ENCODE peak calls at places on chromosomes 3 and 15, in six cellular contexts. Z, K, F, S, R and H are unnamed samples. For H3K36me3 and H3K4me1, the result is how much of the 10 kb centered on the place peaks cover.

GRCh38 chr3:32876920-32877319 is 59.1 kb downstream of the TRIM71 start:
- DNase-seq in Z (no peak), K (no peak), F (no peak), S (no peak), R (no peak), H (no peak)

GRCh38 chr15:65132841-65133549 is 613 bp downstream of the PDCD7 start:
- DNase-seq in Z (peak), K (peak), F (peak), S (peak), R (peak), H (peak)

GRCh38 chr15:36844453-36845094 is 255.8 kb downstream of the MEIS2 start:
- DNase-seq in Z (no peak), K (no peak), F (no peak), S (peak), R (no peak), H (no peak)

GRCh38 chr3:12303532-12303931 is 14.7 kb downstream of the PPARG start:
- DNase-seq in Z (no peak), K (no peak), F (no peak), S (no peak), R (no peak), H (no peak)

GRCh38 chr3:168168743-168169142 is 73.0 kb upstream of the GOLIM4 start:
- DNase-seq in Z (no peak), K (no peak), F (no peak), S (no peak), R (no peak), H (no peak)

GRCh38 chr3:123692671-123693070 is 107.8 kb upstream of the HACD2 start:
- DNase-seq in Z (no peak), K (no peak), F (no peak), S (no peak), R (no peak), H (no peak)

GRCh38 chr15:31214158-31214863 is 112.3 kb upstream of the KLF13 start:
- DNase-seq in Z (no peak), K (no peak), F (peak), S (no peak), R (no peak), H (no peak)

GRCh38 chr3:152026033-152026556 is 152.7 kb downstream of the SUCNR1 start:
- DNase-seq in Z (no peak), K (no peak), F (no peak), S (no peak), R (no peak), H (peak)

GRCh38 chr15:40097968-40098476 is 10.7 kb downstream of the BMF start:
- DNase-seq in Z (no peak), K (peak), F (no peak), S (peak), R (no peak), H (no peak)

GRCh38 chr15:57053470-57053869 is 135.0 kb downstream of the TCF12 start:
- DNase-seq in Z (no peak), K (no peak), F (no peak), S (no peak), R (no peak), H (no peak)

GRCh38 chr3:129230311-129231019 is 18.9 kb upstream of the COPG1 start:
- DNase-seq in Z (no peak), K (no peak), F (no peak), S (no peak), R (peak), H (no peak)

GRCh38 chr3:121018917-121019321 is 110.9 kb downstream of the STXBP5L start:
- DNase-seq in Z (no peak), K (no peak), F (no peak), S (no peak), R (no peak), H (no peak)

GRCh38 chr3:157572559-157573270 is 69.5 kb upstream of the VEPH1 start:
- DNase-seq in Z (no peak), K (no peak), F (peak), S (peak), R (no peak), H (peak)

GRCh38 chr3:39128951-39129350 is 21.5 kb downstream of the TTC21A start:
- DNase-seq in Z (no peak), K (no peak), F (no peak), S (no peak), R (no peak), H (no peak)

GRCh38 chr3:140180603-140181002 is 245.6 kb downstream of the CLSTN2 start:
- DNase-seq in Z (no peak), K (no peak), F (no peak), S (no peak), R (no peak), H (no peak)

GRCh38 chr3:181712505-181713299 is 977 bp downstream of the SOX2 start:
- DNase-seq in Z (no peak), K (no peak), F (no peak), S (peak), R (no peak), H (peak)

GRCh38 chr3:146280859-146281258 is 30.0 kb upstream of the PLSCR4 start:
- DNase-seq in Z (no peak), K (no peak), F (no peak), S (no peak), R (no peak), H (no peak)

GRCh38 chr3:158248261-158248660 is 138.4 kb downstream of the RSRC1 start:
- DNase-seq in Z (no peak), K (no peak), F (no peak), S (no peak), R (no peak), H (no peak)

GRCh38 chr3:64344721-64345207 is 119.5 kb upstream of the PRICKLE2 start:
- DNase-seq in Z (no peak), K (no peak), F (no peak), S (no peak), R (no peak), H (no peak)

GRCh38 chr3:102354818-102355515 is 79.8 kb upstream of the ZPLD1 start:
- DNase-seq in Z (no peak), K (no peak), F (no peak), S (no peak), R (no peak), H (peak)

GRCh38 chr3:9035473-9035872 is 72.2 kb upstream of the RAD18 start:
- DNase-seq in Z (no peak), K (no peak), F (no peak), S (no peak), R (no peak), H (no peak)

GRCh38 chr3:52216585-52217408 is 8.6 kb downstream of the TLR9 start:
- DNase-seq in Z (peak), K (peak), F (no peak), S (peak), R (no peak), H (no peak)

GRCh38 chr3:75192065-75192658 is 472.0 kb upstream of the FRG2C start:
- DNase-seq in Z (peak), K (no peak), F (peak), S (peak), R (no peak), H (peak)

GRCh38 chr3:170555329-170555728 is 30.5 kb downstream of the SLC7A14 start:
- DNase-seq in Z (no peak), K (no peak), F (no peak), S (no peak), R (no peak), H (no peak)

GRCh38 chr3:49998326-49998725 is 58.4 kb downstream of the RBM6 start:
- DNase-seq in Z (no peak), K (no peak), F (no peak), S (peak), R (no peak), H (peak)

GRCh38 chr15:85704720-85705119 is 90.0 kb downstream of the KLHL25 start:
- DNase-seq in Z (no peak), K (no peak), F (peak), S (no peak), R (no peak), H (no peak)

GRCh38 chr3:47455806-47456452 is 19.8 kb downstream of the SCAP start:
- DNase-seq in Z (no peak), K (no peak), F (no peak), S (no peak), R (no peak), H (no peak)

GRCh38 chr3:105518806-105519418 is 152.2 kb downstream of the ALCAM start:
- DNase-seq in Z (peak), K (no peak), F (peak), S (peak), R (no peak), H (peak)

DNA sequence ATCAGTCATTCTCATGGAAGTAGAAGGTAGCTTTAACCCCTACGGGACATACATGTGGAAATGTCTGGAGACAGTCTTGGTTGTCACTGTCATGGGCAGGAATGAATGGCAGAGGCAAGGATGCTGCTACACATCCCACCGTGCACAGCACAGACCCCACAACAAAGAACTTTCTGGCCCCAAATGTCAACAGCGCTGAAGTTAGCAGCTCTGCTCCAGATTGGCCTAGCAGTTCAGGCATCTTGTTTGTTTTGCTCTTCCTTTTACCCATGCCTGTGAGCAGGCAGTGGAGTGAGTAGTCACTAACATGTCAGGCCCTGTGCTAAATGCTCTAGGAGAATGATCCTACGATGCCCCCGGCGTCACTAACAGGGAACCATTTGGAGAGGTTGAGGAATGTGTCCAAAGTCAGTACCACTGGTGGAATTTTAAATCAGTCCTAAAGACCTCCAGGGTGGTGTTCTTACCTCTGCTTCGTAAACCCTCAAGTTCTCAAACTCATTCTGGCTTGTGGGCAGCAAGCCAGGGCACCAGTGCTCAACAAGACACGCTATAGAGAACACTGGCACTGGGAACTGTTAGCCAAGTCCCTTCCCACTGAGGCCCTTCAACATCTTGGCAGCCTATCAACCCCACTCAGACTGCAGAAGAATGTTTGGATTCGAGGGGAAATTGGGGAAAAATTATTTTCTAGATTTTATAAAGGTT is 142.2 kb downstream of the FOXP1 start:
- DNase-seq in Z (no peak), K (peak), F (peak), S (no peak), R (no peak), H (no peak)
- H3K36me3 ChIP-seq in Z (under half), K (under half), F (under half), S (under half), R (under half), H (under half)

DNA sequence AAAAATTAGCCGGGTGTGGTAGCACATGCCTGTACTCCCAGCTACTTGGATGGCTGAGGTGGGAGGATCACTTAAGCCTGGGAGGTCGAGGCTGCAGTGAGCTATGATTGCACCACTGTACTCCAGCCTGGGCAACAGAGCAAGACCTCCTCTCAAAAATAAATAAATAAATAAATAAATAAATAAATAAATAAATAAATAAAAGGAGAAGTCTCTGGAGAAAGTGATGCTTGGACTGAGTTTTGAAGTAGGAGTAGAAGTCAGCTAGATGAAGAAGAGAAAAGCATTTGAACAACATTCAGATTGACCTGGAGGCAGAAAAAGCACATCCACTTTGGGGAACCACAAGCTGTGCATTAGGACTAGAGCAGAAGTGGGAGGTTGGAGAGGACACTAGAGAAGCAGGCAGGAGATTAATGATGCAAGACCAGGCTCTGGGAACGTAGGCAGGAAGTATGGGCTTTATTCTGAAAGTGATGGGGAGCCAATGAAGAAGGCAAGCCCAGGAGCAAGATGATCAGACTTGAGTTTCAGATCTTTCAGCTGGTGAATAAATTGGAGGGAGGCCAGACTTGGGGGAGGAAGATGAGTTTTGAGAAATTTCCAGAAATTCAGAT is 48.7 kb downstream of the KLHL6 start:
- DNase-seq in Z (no peak), K (no peak), F (no peak), S (no peak), R (no peak), H (peak)
- H3K4me1 ChIP-seq in Z (under half), K (under half), F (under half), S (under half), R (under half), H (under half)

DNA sequence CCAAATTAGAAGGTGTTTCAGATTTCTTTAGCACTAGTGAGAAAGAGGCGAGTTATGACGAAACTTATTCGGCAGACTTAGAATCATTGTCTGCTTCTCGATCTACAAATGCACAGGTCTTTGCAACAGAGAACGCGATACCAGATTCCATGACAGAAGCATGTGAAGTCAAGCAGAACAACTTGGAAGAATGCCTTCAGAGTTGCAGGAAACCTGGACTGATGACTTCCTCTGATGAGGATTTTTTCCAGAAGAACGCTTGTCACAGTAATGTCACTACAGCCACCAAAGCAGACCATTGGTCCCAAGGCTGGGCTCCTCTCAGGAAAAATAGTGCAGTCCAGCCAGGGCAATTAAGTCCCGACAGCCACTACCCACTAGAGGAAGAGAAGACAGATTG is 50.6 kb downstream of the CDAN1 start:
- DNase-seq in Z (no peak), K (no peak), F (no peak), S (no peak), R (no peak), H (no peak)
- H3K36me3 ChIP-seq in Z (under half), K (half or more), F (under half), S (under half), R (under half), H (under half)

DNA sequence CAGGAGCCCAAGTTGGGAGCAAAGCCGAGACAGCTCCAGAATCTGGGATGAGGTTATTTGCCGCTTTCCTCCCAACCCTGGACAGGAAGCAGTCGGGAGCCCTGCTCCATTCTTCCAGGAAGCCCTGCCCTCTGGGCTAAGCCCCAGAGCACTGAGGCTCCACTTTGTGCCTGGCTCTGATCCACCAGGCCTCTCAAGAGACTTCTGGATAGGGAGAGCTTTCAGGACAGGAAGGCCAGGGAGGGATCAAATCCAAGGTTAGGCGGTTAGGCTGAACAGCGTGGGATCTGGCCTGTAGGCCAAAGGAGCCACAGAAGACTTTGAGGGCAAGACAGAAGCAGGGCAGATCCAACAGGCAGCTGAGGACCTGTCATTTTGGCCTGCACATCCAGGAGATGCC is 835 bp downstream of the STOML1 start:
- DNase-seq in Z (no peak), K (peak), F (no peak), S (no peak), R (peak), H (no peak)
- H3K4me1 ChIP-seq in Z (under half), K (half or more), F (under half), S (under half), R (under half), H (under half)

DNA sequence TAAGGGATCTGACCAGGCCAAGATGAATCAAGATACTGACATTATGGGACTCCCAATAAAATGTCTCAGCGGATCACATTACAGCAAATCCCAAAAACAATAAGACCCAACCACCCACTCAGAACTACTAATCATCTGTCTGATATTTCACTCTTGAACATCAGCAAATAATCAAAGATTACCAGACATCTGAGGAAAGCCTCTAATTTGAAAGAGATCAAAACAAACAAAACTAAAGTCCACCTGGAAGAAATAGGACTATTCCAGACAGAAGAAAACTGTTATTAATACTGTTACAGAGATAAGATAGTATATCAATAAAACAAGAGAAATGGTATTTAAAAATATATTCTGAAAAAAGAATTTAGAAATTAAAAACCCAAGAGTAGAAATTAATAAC is 29.0 kb downstream of the TP53BP1 start:
- DNase-seq in Z (no peak), K (no peak), F (no peak), S (no peak), R (no peak), H (no peak)
- H3K36me3 ChIP-seq in Z (under half), K (half or more), F (half or more), S (under half), R (under half), H (half or more)